ENCODE peak calls at places on chromosomes 3 and 15, in ten cellular contexts. X is stomach, F is breast epithelium, E is endothelial cell of umbilical vein, U is upper lobe of left lung, D is sigmoid colon, G is spleen, R is transverse colon, W is Panc1, V is HepG2. T is an unnamed sample. For H3K9me3, the result is how much of the 10 kb centered on the place peaks cover.

GRCh38 chr15:85551221-85551832 is 170.9 kb downstream of the AKAP13 start:
- DNase-seq in X (no peak), F (no peak), E (no peak), U (no peak), D (no peak), G (no peak), R (no peak), W (no peak), V (no peak), T (no peak)

GRCh38 chr15:76006136-76006778 is 6.0 kb downstream of the NRG4 start:
- DNase-seq in X (no peak), F (no peak), E (no peak), U (no peak), D (no peak), G (no peak), R (no peak), W (no peak), V (peak), T (no peak)

GRCh38 chr3:136984837-136985236 is 27.1 kb downstream of the IL20RB start:
- DNase-seq in X (peak), F (no peak), E (peak), U (no peak), D (no peak), G (no peak), R (peak), W (no peak), V (no peak), T (no peak)

GRCh38 chr3:20078194-20078709 is 38.0 kb downstream of the KAT2B start:
- DNase-seq in X (no peak), F (no peak), E (no peak), U (no peak), D (no peak), G (no peak), R (no peak), W (no peak), V (no peak), T (no peak)

GRCh38 chr3:80537680-80538079 is 769.9 kb upstream of the ROBO1 start:
- DNase-seq in X (no peak), F (no peak), E (no peak), U (no peak), D (no peak), G (no peak), R (no peak), W (no peak), V (no peak), T (no peak)

GRCh38 chr15:60798821-60799220 is 319.9 kb upstream of the ICE2 start:
- DNase-seq in X (no peak), F (no peak), E (no peak), U (no peak), D (no peak), G (no peak), R (no peak), W (no peak), V (peak), T (no peak)

GRCh38 chr3:57007513-57008415 is 52.7 kb upstream of the SPATA12 start:
- DNase-seq in X (peak), F (peak), E (peak), U (no peak), D (peak), G (no peak), R (peak), W (no peak), V (no peak), T (peak)

GRCh38 chr3:13825317-13825590 is 54.6 kb downstream of the WNT7A start:
- DNase-seq in X (no peak), F (no peak), E (no peak), U (no peak), D (no peak), G (no peak), R (no peak), W (no peak), V (no peak), T (no peak)

GRCh38 chr15:50135123-50135541 is 16.1 kb upstream of the ATP8B4 start:
- DNase-seq in X (no peak), F (no peak), E (no peak), U (no peak), D (no peak), G (no peak), R (no peak), W (no peak), V (no peak), T (no peak)

DNA sequence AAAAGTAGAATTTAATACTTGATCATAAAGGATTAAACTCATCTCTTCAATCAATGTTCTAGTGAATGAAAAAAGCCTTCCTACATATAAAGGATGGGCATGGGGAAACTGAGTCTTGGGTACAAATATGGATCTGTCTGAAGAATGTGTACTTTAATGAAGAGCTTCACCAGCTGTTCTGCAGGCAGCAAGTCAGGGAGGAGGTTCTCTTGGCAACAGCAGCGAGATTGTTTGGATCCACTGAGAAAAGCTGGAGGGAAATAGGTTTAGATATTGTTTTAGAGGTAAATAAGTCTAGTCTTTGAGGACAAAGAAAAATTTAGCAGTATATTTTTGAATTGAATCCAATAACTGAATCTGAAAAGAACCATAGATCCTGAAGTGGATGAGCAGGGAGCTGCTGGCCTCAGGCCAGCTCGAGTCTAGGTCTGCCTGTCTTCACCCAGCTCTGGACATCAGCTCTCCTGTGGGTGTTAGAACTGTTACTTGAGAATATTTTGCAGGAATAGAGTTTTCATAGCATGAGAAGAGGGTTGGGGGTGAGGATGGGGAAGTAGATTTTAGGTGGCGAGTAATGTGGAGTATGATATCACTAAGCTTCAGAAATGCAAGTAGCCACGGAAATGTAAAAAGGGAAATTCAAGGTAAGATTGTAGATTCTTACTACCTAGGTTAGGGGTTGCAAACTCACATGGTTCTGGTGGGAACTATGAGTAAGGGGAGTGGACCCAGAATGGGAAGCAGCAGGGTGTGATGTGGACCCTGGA is 6.0 kb downstream of the RAB8B start:
- DNase-seq in X (no peak), F (no peak), E (no peak), U (no peak), D (peak), G (no peak), R (no peak), W (no peak), V (no peak), T (no peak)
- H3K27ac ChIP-seq in X (peak), F (peak), E (no peak), U (peak), D (peak), G (peak), R (peak), W (no peak), V (no peak), T (peak)

GRCh38 chr15:20280933-20281463 is 260.6 kb downstream of the GOLGA6L6 start:
- DNase-seq in X (no peak), F (no peak), E (no peak), U (peak), D (no peak), G (peak), R (no peak), W (no peak), V (no peak), T (peak)
- H3K9me3 ChIP-seq in X (under half), F (half or more), E (under half), U (under half), D (under half), G (under half), R (under half), W (under half), V (under half), T (under half)

DNA sequence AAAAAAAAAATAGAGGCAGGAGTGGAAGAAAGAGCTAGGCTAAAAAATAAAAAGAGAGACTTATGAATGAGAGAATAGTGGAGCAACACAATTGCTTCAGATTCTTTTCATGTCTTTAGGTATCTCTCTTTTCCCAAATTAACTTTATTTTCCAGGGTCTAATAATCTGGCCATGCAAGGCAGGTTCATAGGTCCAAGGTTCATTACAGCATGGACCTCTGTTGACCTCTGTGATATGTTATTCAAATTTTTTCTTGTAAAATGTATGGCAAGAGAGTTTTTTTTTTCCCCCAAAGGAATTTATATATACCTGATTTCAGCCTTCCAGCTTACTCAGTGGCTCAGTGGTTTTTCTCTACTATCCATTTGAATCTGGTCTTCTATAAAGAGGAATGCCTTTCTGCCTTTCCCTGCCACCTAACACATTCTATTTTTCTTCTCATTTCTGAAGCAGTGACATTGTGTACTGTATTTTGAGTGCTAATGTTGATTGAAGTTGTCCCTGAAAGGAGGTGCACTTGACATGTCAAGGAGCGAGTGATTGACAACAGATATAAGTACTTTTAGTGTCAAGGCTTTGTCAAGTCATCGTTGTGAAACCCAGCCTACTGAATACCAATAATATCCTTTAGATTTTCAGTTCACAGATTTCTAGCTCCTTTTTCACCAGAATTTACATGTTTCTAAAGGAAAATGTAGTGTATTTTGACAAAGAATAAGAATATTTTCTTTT is 118.5 kb downstream of the MAP2K5 start:
- DNase-seq in X (no peak), F (no peak), E (no peak), U (no peak), D (no peak), G (no peak), R (no peak), W (no peak), V (no peak), T (no peak)
- TF ChIP-seq POLR2AphosphoS5 in X (no peak), F (no peak), E (no peak), U (no peak), D (no peak), G (no peak), R (no peak), W (no peak), V (no peak), T (no peak)

GRCh38 chr3:138351151-138351550 is 2.8 kb downstream of the MRAS start:
- DNase-seq in X (no peak), F (no peak), E (no peak), U (no peak), D (peak), G (no peak), R (no peak), W (no peak), V (no peak), T (no peak)

GRCh38 chr3:138347084-138347483 is 1.3 kb upstream of the MRAS start:
- DNase-seq in X (no peak), F (no peak), E (no peak), U (no peak), D (no peak), G (no peak), R (no peak), W (no peak), V (no peak), T (no peak)

GRCh38 chr3:138348107-138348949 is at the start of gene MRAS:
- DNase-seq in X (peak), F (peak), E (peak), U (peak), D (peak), G (peak), R (peak), W (no peak), V (peak), T (peak)

GRCh38 chr3:138349926-138350665 is 1.7 kb downstream of the MRAS start:
- DNase-seq in X (no peak), F (no peak), E (peak), U (no peak), D (no peak), G (no peak), R (no peak), W (no peak), V (peak), T (no peak)

GRCh38 chr3:138348950-138349739 is 766 bp downstream of the MRAS start:
- DNase-seq in X (no peak), F (no peak), E (peak), U (no peak), D (peak), G (no peak), R (no peak), W (no peak), V (peak), T (no peak)
- H3K27ac ChIP-seq in X (peak), F (peak), E (no peak), U (peak), D (peak), G (peak), R (peak), W (no peak), V (peak), T (peak)

DNA sequence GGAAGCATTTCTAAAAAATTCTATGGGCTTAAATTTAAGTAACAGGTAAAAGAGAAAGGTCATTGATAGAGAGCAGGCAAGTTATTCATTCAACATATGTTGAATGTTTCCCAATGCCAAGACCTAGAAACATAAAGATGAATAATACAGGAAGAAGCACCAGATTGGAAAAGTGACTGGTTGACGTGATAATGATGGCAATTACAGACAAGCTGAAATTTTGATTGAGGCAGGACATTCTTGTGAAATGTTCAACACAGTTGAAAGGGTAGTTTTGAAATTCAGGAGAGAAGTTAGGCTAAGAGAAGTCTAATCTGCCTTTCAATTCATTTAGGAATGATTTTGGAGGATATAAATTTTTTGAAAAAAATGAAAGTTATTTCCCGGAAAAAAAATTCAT is 536.3 kb upstream of the NAALADL2 start:
- DNase-seq in X (no peak), F (no peak), E (no peak), U (no peak), D (no peak), G (no peak), R (no peak), W (no peak), V (no peak), T (no peak)
- H3K9me3 ChIP-seq in X (under half), F (under half), E (under half), U (under half), D (under half), G (under half), R (under half), W (under half), V (under half), T (under half)

GRCh38 chr3:161372321-161373260 is 1.3 kb upstream of the SPTSSB start:
- DNase-seq in X (peak), F (no peak), E (peak), U (peak), D (peak), G (peak), R (no peak), W (no peak), V (no peak), T (no peak)
- TF ChIP-seq POLR2AphosphoS5 in X (no peak), F (no peak), E (no peak), U (no peak), D (no peak), G (no peak), R (no peak), W (no peak), V (no peak), T (no peak)

GRCh38 chr3:48430359-48431101 is 644 bp upstream of the PLXNB1 start:
- DNase-seq in X (no peak), F (no peak), E (no peak), U (no peak), D (peak), G (no peak), R (peak), W (no peak), V (no peak), T (no peak)
- H3K27ac ChIP-seq in X (peak), F (peak), E (no peak), U (peak), D (peak), G (no peak), R (peak), W (no peak), V (peak), T (peak)

GRCh38 chr3:76203578-76203977 is 418.2 kb upstream of the ZNF717 start:
- DNase-seq in X (no peak), F (no peak), E (no peak), U (no peak), D (no peak), G (no peak), R (no peak), W (no peak), V (no peak), T (no peak)
- H3K9me3 ChIP-seq in X (under half), F (under half), E (under half), U (under half), D (under half), G (under half), R (under half), W (under half), V (under half), T (under half)